ENCODE peak calls at places on chromosomes 5 and 9, in six cellular contexts. P is GM12878, B is HepG2, Q is A549, X is K562, I is upper lobe of left lung. L is an unnamed sample.

GRCh38 chr9:104027295-104027694 is 66.8 kb upstream of the SMC2 start:
- ATAC-seq in B (no peak), I (no peak), X (no peak), Q (no peak), P (peak), L (no peak)

GRCh38 chr9:68705636-68706578 is 867 bp downstream of the PIP5K1B start:
- ATAC-seq in X (peak), I (peak), B (peak), P (peak), Q (no peak), L (no peak)

GRCh38 chr9:88537743-88538055 is 2.7 kb downstream of the NXNL2 start:
- ATAC-seq in X (no peak), P (peak), I (no peak), Q (no peak), B (no peak), L (peak)

GRCh38 chr9:88476491-88477271 is 58.3 kb upstream of the NXNL2 start:
- ATAC-seq in P (peak), Q (no peak), X (no peak), I (no peak), B (no peak), L (no peak)

GRCh38 chr9:69573666-69574456 is 98.3 kb downstream of the APBA1 start:
- ATAC-seq in P (no peak), I (no peak), X (no peak), Q (no peak), B (no peak), L (no peak)

GRCh38 chr5:40480392-40480791 is 199.3 kb upstream of the PTGER4 start:
- ATAC-seq in Q (no peak), B (no peak), I (no peak), P (peak), X (no peak), L (no peak)

GRCh38 chr9:117714282-117714681 is 10.1 kb downstream of the TLR4 start:
- ATAC-seq in P (no peak), I (no peak), B (no peak), X (no peak), Q (no peak), L (no peak)

GRCh38 chr9:108181444-108181843 is 674.3 kb downstream of the ACTL7B start:
- ATAC-seq in X (no peak), B (no peak), I (peak), P (no peak), Q (no peak), L (no peak)

GRCh38 chr5:170216262-170216864 is 16.4 kb upstream of the C5orf58 start:
- ATAC-seq in P (peak), Q (peak), X (peak), B (peak), I (no peak), L (peak)
- TF ChIP-seq EP300 in P (no peak), Q (no peak), X (no peak), B (no peak), I (no peak), L (no peak)

GRCh38 chr9:129053020-129053419 is 16.6 kb downstream of the MIGA2 start:
- ATAC-seq in B (no peak), I (no peak), P (no peak), X (no peak), Q (no peak), L (no peak)

GRCh38 chr9:129054163-129054851 is 17.9 kb downstream of the MIGA2 start:
- ATAC-seq in Q (no peak), X (no peak), I (no peak), P (no peak), B (no peak), L (no peak)

GRCh38 chr9:129052592-129052991 is 16.2 kb downstream of the MIGA2 start:
- ATAC-seq in Q (no peak), X (no peak), P (no peak), B (no peak), I (peak), L (no peak)
- TF ChIP-seq POLR2A in Q (no peak), X (no peak), P (no peak), B (no peak), I (no peak), L (no peak)

GRCh38 chr9:93587284-93587650 is 10.9 kb downstream of the PHF2 start:
- ATAC-seq in X (no peak), B (no peak), P (no peak), I (no peak), Q (peak), L (no peak)

GRCh38 chr9:93590609-93591234 is 14.3 kb downstream of the PHF2 start:
- ATAC-seq in Q (no peak), X (no peak), P (no peak), B (no peak), I (no peak), L (no peak)

GRCh38 chr9:93587651-93588347 is 11.4 kb downstream of the PHF2 start:
- ATAC-seq in Q (peak), X (peak), B (peak), P (no peak), I (no peak), L (peak)

GRCh38 chr9:93589688-93590087 is 13.3 kb downstream of the PHF2 start:
- ATAC-seq in P (no peak), X (no peak), I (no peak), Q (no peak), B (peak), L (no peak)

DNA sequence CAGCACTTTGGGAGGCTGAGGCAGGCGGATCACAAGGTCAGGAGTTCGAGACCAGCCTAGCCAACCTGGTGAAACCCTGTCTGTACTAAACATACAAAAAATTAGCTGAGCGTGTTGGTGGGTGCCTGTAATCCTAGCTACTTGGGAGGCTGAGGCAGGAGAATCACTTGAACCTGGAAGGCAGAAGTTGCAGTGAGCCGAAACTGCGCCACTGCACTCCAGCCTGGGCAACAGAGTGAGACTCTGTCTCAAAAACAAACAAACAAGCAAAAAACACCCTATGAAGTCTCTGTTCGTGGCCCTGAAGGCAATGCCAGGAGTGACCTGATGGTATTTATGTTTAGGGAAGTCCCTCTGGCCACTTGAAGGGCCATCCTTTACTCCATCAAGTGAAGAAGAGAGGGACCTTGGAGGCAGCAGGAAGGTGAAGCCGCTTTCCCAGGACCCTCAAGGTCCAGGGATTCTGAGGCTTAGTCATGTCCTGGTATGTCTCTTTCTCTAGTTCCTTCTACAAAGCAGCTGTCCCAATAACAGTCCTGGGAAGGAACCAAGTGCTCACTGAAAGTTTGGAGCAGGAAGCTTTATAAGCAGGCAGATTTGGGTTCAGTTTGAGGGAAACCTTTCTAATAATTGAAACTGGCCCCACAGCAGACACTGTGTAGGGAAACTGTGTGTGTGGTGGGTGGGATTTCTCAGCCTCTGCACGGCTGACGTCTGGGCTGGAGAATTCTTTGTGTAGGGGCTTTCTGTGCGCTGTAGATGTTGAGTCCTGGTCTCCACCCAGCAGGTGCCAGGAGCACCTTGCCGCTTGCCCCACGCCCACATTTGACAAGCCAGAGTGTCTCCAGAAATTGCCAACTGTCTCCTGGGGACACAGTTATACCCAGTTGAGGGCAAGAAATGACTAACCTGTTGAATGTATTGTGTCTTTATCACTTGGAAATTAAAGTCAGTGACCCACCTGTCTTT is 12.5 kb downstream of the PHF2 start:
- ATAC-seq in Q (no peak), B (no peak), I (no peak), P (no peak), X (no peak), L (no peak)
- H3K4me3 ChIP-seq in Q (no peak), B (no peak), I (no peak), P (no peak), X (no peak), L (no peak)

GRCh38 chr9:92035687-92036410 is 79.4 kb downstream of the SPTLC1 start:
- ATAC-seq in X (no peak), Q (no peak), P (no peak), B (no peak), I (peak), L (peak)
- TF ChIP-seq EP300 in X (no peak), Q (no peak), P (no peak), B (no peak), I (no peak), L (no peak)

DNA sequence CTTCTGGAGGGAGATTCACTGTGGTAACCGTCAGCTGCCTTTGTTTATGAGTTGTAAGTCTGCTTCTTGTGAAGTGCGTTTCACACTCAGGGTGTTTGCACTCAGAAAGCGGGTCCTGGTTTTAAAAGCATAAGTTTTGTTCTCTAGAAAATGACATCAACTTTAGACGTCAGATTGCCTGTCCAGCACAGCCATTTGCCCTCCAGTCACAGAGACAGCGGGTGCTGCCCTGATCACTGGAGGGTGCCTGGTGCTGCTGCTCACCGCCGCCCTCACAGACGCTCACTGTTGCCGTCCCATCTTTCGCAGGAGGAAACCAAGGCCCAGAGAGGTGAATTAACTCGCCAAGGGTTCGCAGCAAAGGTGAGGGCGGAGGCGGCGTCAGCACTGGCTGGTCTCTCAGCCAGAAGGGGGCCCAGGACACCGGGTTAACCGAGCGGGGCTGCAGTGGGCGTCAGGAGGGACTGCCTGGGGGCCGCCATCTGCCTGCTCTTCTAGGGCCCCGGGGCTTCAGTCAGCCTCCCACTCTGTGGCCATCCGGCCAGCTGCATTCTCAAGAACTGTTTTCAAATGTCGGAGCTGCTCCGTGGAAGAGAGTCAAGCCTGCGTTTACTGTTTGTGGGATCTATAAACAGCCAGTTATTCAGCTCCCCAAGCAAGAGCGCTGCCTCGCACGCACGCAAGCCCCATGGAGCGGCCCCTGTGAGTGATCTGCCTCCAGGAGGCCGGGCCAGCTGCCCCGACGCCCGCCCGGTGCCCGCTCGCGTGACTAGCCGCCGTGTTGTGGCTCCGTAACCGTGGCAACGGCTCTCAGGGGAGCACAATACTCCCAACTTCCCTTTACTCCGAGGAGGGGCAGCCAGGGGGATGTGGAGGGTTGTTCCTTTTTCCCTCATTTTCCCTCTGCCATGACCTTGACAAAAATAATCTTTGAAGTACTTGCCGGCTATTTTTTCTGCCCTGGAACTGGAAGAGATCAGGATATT is 43.4 kb upstream of the EXOC3 start:
- ATAC-seq in B (peak), P (peak), Q (peak), I (peak), X (peak), L (peak)
- TF ChIP-seq POLR2A in B (no peak), P (peak), Q (no peak), I (no peak), X (no peak), L (no peak)

DNA sequence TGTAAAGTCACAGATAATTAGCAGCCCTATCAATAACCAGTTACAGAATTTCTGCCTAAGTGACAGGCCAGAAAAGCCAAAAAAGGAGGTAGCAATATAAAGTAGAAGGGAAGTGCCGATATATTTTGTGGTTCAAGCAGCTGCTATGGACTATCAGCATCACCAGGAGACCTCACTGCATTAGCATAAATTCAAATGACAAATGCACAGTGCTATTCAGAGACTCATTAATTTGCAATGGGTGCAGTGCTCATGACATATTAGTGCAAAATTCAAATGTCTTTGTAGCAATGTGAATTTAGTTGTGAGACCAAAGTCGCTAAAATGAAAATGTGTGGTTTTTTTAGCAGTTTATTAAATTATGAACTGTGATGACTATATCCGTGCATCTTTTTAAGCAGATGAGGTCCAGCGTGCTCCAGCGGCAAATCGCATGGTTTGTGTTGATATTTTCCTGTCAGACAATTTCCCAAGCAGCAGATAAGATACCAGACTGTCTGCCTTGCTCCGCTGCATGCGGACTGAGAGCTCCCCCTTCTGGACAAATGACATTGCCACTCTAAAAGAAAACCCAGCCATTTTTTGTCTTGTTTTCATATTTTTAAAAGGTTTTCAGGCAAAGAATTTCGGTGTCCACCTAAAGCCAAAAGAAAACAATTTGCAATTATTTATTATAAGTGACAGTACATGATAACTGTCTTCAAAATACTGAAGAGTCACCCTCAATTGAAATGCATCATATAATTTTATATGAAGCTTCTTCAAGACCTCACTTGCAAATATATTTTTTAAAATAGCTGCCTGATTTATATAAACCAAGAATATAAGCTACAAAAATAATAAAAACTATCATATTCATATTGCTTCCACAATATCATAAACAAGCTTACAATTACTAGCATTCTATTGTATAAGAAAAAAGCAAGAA is 144.4 kb downstream of the CETN3 start:
- ATAC-seq in Q (peak), I (peak), P (peak), X (peak), B (peak), L (no peak)
- H3K4me3 ChIP-seq in Q (no peak), I (no peak), P (peak), X (no peak), B (no peak), L (no peak)

GRCh38 chr5:73654171-73654811 is 28.3 kb downstream of the ARHGEF28 start:
- ATAC-seq in I (no peak), P (peak), B (peak), X (no peak), Q (peak), L (no peak)

GRCh38 chr5:73649926-73650325 is 23.9 kb downstream of the ARHGEF28 start:
- ATAC-seq in X (no peak), I (no peak), P (no peak), B (no peak), Q (no peak), L (no peak)

GRCh38 chr5:73654861-73655318 is 28.9 kb downstream of the ARHGEF28 start:
- ATAC-seq in X (no peak), Q (no peak), P (no peak), I (no peak), B (peak), L (no peak)

GRCh38 chr5:73655521-73656160 is 29.6 kb downstream of the ARHGEF28 start:
- ATAC-seq in B (no peak), X (no peak), P (no peak), I (no peak), Q (no peak), L (no peak)

GRCh38 chr5:73652391-73652790 is 26.4 kb downstream of the ARHGEF28 start:
- ATAC-seq in Q (no peak), B (no peak), X (no peak), P (no peak), I (no peak), L (no peak)
- TF ChIP-seq EP300 in Q (no peak), B (no peak), X (no peak), P (no peak), I (no peak), L (no peak)